ENCODE peak calls at places on chromosomes 6 and 20, in ten cellular contexts. C is IMR-90, P is uterus, I is tibial nerve, R is PC-9, E is stomach, S is esophagus muscularis mucosa, V is endodermal cell, X is adrenal gland, J is A673. T is an unnamed sample.

GRCh38 chr20:896626-897025 is 19.5 kb downstream of the ANGPT4 start:
- DNase-seq in R (no peak), V (no peak), E (no peak), C (no peak), S (no peak), J (no peak), X (no peak), P (no peak), I (no peak), T (no peak)

GRCh38 chr20:33490023-33490933 is at the start of gene CBFA2T2:
- DNase-seq in P (no peak), R (peak; percentile 36), C (peak; percentile 55), I (peak; percentile 31), E (no peak), S (no peak), X (peak; percentile 74), J (no peak), V (no peak), T (peak; percentile 4)

GRCh38 chr20:32252189-32252588 is 25.3 kb upstream of the KIF3B start:
- DNase-seq in V (no peak), E (no peak), J (no peak), I (no peak), S (no peak), C (no peak), R (no peak), X (no peak), P (no peak), T (no peak)

GRCh38 chr6:8644306-8644705 is 209.0 kb upstream of the SLC35B3 start:
- DNase-seq in C (no peak), R (no peak), P (no peak), S (no peak), V (no peak), J (no peak), X (no peak), I (no peak), E (no peak), T (no peak)

GRCh38 chr20:61768926-61769832 is 296.5 kb downstream of the TAF4 start:
- DNase-seq in V (no peak), E (no peak), R (peak; percentile 11), S (no peak), X (no peak), J (no peak), I (no peak), C (no peak), P (no peak), T (no peak)

GRCh38 chr6:156883497-156884252 is 106.5 kb downstream of the ARID1B start:
- DNase-seq in E (peak; percentile 67), S (no peak), X (no peak), J (no peak), C (peak; percentile 35), I (no peak), P (no peak), R (no peak), V (peak; percentile 65), T (no peak)

GRCh38 chr6:155765275-155766194 is 309.9 kb upstream of the NOX3 start:
- DNase-seq in E (no peak), V (no peak), J (peak; percentile 57), X (no peak), S (no peak), I (no peak), C (peak; percentile 90), P (no peak), R (no peak), T (no peak)

GRCh38 chr6:11214438-11214837 is 18.0 kb downstream of the NEDD9 start:
- DNase-seq in R (no peak), E (no peak), J (no peak), P (no peak), V (no peak), I (no peak), C (no peak), S (no peak), X (no peak), T (peak; percentile 57)

GRCh38 chr20:4919047-4919704 is 82.1 kb downstream of the SLC23A2 start:
- DNase-seq in S (no peak), X (peak; percentile 65), V (peak; percentile 52), C (no peak), J (no peak), R (no peak), I (no peak), P (no peak), E (no peak), T (no peak)

GRCh38 chr6:33672808-33673207 is 38.7 kb downstream of the UQCC2 start:
- DNase-seq in E (no peak), X (peak; percentile 97), I (peak; percentile 92), P (peak; percentile 90), J (peak; percentile 22), V (peak; percentile 88), R (peak; percentile 89), S (peak; percentile 96), C (peak; percentile 95), T (peak; percentile 69)

GRCh38 chr20:12775041-12775440 is 233.7 kb upstream of the SPTLC3 start:
- DNase-seq in J (no peak), I (no peak), R (no peak), S (no peak), E (no peak), P (no peak), X (no peak), C (no peak), V (no peak), T (no peak)

GRCh38 chr20:4555188-4555893 is 166.4 kb upstream of the PRND start:
- DNase-seq in X (no peak), P (no peak), I (no peak), R (peak; percentile 41), E (no peak), V (no peak), J (no peak), S (no peak), C (peak; percentile 92), T (no peak)

DNA sequence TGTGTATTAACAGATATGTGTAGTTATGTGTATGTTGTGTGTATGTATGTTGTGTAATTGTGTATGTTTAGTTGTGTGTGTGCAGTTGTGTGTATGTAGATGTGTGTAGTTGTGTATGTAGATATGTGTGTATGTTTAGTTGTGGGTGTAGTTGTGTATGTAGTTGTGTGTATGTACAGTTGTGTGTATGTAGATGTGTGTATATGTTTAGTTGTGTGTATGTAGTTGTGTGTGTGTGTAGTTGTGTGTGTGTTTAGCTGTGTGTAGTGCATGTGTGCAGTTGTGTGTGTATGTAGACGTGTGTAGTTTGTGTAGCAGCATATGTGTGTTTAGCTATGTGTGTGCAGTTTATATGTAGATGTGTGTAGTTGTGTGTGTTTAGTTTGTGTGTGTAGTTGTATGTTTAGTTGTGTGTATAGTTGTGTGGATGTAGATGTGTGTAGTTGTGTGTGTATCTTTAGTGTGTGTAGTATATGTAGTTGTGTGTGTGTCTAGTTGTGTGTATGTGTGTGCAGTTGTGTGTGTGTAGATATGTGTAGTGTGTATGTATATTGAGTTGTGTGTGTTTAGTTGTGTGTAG is 16.3 kb downstream of the SIRT5 start:
- DNase-seq in S (peak; percentile 31), V (no peak), R (no peak), C (no peak), J (no peak), E (no peak), X (no peak), I (no peak), P (no peak), T (no peak)
- H3K36me3 ChIP-seq in S (peaks cover 19% of the 10 kb centered on the region), V (peaks cover 24% of the 10 kb centered on the region), R (peaks cover 10% of the 10 kb centered on the region), C (peaks cover 15% of the 10 kb centered on the region), J (peaks cover 5% of the 10 kb centered on the region), E (peaks cover 9% of the 10 kb centered on the region), X (peaks cover 20% of the 10 kb centered on the region), I (no peaks in the 10 kb centered on the region), P (no peaks in the 10 kb centered on the region), T (peaks cover 9% of the 10 kb centered on the region)

GRCh38 chr20:49318430-49319203 is 40.8 kb upstream of the ZNFX1 start:
- DNase-seq in C (no peak), S (no peak), P (no peak), R (no peak), J (no peak), V (peak; percentile 76), I (no peak), X (no peak), E (no peak), T (no peak)
- TF ChIP-seq CTCF in C (no peak), S (no peak), P (no peak), R (no peak), J (no peak), V (no peak), I (no peak), X (no peak), E (no peak), T (no peak)

GRCh38 chr6:135030056-135030473 is 24.6 kb downstream of the HBS1L start:
- DNase-seq in V (no peak), C (no peak), S (no peak), R (no peak), J (no peak), E (no peak), P (no peak), I (no peak), X (no peak), T (no peak)

GRCh38 chr6:135025775-135026174 is 28.8 kb downstream of the HBS1L start:
- DNase-seq in C (no peak), S (no peak), R (no peak), E (no peak), J (no peak), P (no peak), X (no peak), V (no peak), I (no peak), T (no peak)

GRCh38 chr6:135033238-135033637 is 21.4 kb downstream of the HBS1L start:
- DNase-seq in X (no peak), C (no peak), J (no peak), I (no peak), V (no peak), R (no peak), S (no peak), P (no peak), E (no peak), T (no peak)

GRCh38 chr6:135025175-135025574 is 29.4 kb downstream of the HBS1L start:
- DNase-seq in R (no peak), E (no peak), C (no peak), V (no peak), P (no peak), S (no peak), J (no peak), I (no peak), X (no peak), T (no peak)

GRCh38 chr6:135030532-135031178 is 24.0 kb downstream of the HBS1L start:
- DNase-seq in V (no peak), X (no peak), I (no peak), C (peak; percentile 69), J (no peak), S (no peak), P (no peak), R (no peak), E (no peak), T (no peak)
- H3K36me3 ChIP-seq in V (peaks cover 45% of the 10 kb centered on the region), X (no peaks in the 10 kb centered on the region), I (no peaks in the 10 kb centered on the region), C (peaks cover 7% of the 10 kb centered on the region), J (peaks cover 9% of the 10 kb centered on the region), S (peaks cover 6% of the 10 kb centered on the region), P (no peaks in the 10 kb centered on the region), R (peaks cover 42% of the 10 kb centered on the region), E (no peaks in the 10 kb centered on the region), T (no peaks in the 10 kb centered on the region)

DNA sequence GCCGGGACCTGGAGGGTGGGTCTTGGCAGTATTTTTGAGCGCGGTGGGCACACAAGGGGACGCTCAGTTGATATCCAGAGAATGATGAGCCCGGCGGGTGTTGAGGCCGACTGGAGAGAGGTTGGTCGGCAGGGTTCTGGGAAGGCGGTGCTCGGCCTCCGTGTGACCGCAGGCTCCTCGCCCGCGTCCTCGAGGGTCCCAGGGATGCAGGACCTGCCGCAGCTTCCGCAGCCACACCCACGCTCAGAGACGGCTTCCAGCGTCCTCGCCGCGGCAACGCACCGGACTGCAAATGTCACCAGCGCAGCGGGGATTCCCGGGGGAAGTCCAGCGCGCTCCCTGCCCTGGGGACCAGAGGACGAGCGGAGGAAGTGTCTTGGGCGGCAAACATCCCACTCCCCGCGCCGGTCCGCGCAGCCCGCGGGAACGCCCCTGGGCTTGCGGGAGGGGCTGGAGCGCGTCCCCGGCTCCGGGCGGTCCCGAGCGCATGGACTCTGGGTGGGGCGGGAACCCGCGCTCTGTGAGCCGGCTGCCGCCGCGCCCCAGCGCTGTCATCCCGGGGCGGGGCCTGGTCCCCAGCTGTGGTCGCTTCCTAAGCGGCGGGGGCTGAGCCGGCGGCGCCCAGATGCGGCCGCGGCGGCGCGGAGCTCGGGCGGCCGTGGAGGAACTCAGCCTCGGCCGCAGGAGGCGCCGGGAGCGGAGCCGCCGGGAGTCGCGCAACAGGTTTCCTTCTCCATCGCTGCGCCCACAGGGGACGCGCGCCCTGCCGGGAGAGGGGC is at the start of gene STX11:
- DNase-seq in X (peak; percentile 71), R (no peak), S (peak; percentile 91), I (peak; percentile 22), J (peak; percentile 80), V (peak; percentile 86), C (peak; percentile 29), P (peak; percentile 50), E (peak; percentile 67), T (no peak)
- TF ChIP-seq CTCF in X (no peak), R (no peak), S (no peak), I (no peak), J (no peak), V (no peak), C (no peak), P (no peak), E (no peak), T (no peak)